ENCODE peak calls at places on chromosomes 2 and 18, in four cellular contexts. N, D, T and A are unnamed samples.

GRCh38 chr2:64727843-64728463 is 74.2 kb upstream of the SERTAD2 start:
- DNase-seq in N (no peak), D (no peak), T (no peak), A (no peak)

GRCh38 chr2:232353660-232354059 is 24.9 kb upstream of the ALPP start:
- DNase-seq in N (no peak), D (no peak), T (peak; percentile 5), A (no peak)

GRCh38 chr2:33146112-33146511 is 199.4 kb downstream of the LTBP1 start:
- DNase-seq in N (no peak), D (no peak), T (no peak), A (no peak)

GRCh38 chr2:71784734-71785549 is 331.6 kb downstream of the DYSF start:
- DNase-seq in N (peak; percentile 71), D (peak; percentile 29), T (no peak), A (peak; percentile 58)

GRCh38 chr2:142769761-142770160 is 107.7 kb upstream of the KYNU start:
- DNase-seq in N (no peak), D (no peak), T (no peak), A (no peak)

GRCh38 chr2:20617081-20617575 is 33.8 kb downstream of the HS1BP3 start:
- DNase-seq in N (no peak), D (no peak), T (peak; percentile 82), A (no peak)

GRCh38 chr2:119407430-119408220 is 24.0 kb upstream of the TMEM37 start:
- DNase-seq in N (no peak), D (no peak), T (no peak), A (peak; percentile 35)

GRCh38 chr18:23719634-23720201 is 30.5 kb downstream of the LAMA3 start:
- DNase-seq in N (peak; percentile 92), D (peak; percentile 93), T (no peak), A (peak; percentile 68)

GRCh38 chr18:58601468-58602266 is 27.2 kb downstream of the ALPK2 start:
- DNase-seq in N (no peak), D (no peak), T (no peak), A (no peak)

GRCh38 chr18:48623468-48624220 is 84.8 kb downstream of the CTIF start:
- DNase-seq in N (peak; percentile 70), D (peak; percentile 88), T (no peak), A (no peak)

GRCh38 chr2:222434204-222434603 is 9.9 kb downstream of the SGPP2 start:
- DNase-seq in N (no peak), D (no peak), T (no peak), A (no peak)

GRCh38 chr2:121519732-121520640 is 10.7 kb upstream of the RNU4ATAC start:
- DNase-seq in N (no peak), D (no peak), T (no peak), A (no peak)

GRCh38 chr2:133063792-133064191 is 393.8 kb upstream of the LYPD1 start:
- DNase-seq in N (no peak), D (peak; percentile 18), T (no peak), A (no peak)

GRCh38 chr2:239467956-239468490 is 67.2 kb upstream of the HDAC4 start:
- DNase-seq in N (no peak), D (no peak), T (no peak), A (no peak)

GRCh38 chr2:232652505-232652851 is 19.1 kb downstream of the EFHD1 start:
- DNase-seq in N (no peak), D (no peak), T (no peak), A (no peak)

GRCh38 chr2:46701152-46701551 is 214.5 kb downstream of the MCFD2 start:
- DNase-seq in N (no peak), D (no peak), T (no peak), A (no peak)

GRCh38 chr2:69578201-69578555 is 65.4 kb downstream of the AAK1 start:
- DNase-seq in N (no peak), D (no peak), T (no peak), A (no peak)
- H3K36me3 ChIP-seq in N (peaks cover under 1% of the 10 kb centered on the region), D (no peaks in the 10 kb centered on the region), T (no peaks in the 10 kb centered on the region), A (no peaks in the 10 kb centered on the region)

GRCh38 chr2:29050591-29050990 is 23.7 kb downstream of the PCARE start:
- DNase-seq in N (no peak), D (no peak), T (no peak), A (no peak)
- H3K36me3 ChIP-seq in N (no peaks in the 10 kb centered on the region), D (no peaks in the 10 kb centered on the region), T (no peaks in the 10 kb centered on the region), A (no peaks in the 10 kb centered on the region)

DNA sequence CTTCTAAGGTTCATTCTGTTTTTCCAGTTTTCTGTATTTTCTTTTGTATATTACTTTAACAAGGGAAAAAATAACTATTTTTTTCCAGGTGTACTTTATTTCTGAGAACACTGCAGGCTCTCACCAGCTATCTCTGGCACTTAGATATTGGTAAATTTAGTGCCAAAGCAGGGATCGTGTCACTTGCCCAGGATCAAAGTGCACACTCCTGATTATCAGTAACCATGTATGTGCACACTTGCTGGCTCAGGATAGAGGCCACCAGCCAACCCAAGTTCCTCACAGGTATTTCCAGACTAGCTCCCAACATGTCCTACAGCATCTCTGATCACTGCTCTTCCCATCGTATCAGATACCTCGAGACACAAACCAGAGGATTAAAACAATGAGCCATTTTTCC is 5.8 kb upstream of the FZD5 start:
- DNase-seq in N (no peak), D (no peak), T (no peak), A (no peak)
- H3K36me3 ChIP-seq in N (no peaks in the 10 kb centered on the region), D (no peaks in the 10 kb centered on the region), T (no peaks in the 10 kb centered on the region), A (no peaks in the 10 kb centered on the region)

DNA sequence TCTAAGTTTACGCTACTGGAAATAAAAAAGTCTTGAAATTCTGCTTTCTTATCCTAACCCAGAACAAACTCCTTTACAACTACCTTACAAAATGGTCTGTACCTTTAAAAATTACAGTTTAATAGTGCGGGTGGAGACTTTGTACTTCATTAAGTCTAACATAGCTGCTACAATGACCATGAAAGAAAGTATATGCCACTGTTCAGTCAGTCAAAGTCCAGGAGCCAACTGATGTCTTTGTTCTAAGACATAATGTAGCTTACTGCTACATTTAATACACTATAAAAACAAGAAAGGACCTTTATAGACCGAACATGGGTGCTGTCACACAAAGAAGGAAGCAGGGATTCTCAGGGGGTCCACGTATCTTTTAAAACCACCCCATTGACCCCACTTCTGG is 36.0 kb downstream of the IWS1 start:
- DNase-seq in N (no peak), D (no peak), T (no peak), A (no peak)
- H3K36me3 ChIP-seq in N (peaks cover 95% of the 10 kb centered on the region), D (peaks cover 6% of the 10 kb centered on the region), T (peaks cover 100% of the 10 kb centered on the region), A (peaks cover 50% of the 10 kb centered on the region)

GRCh38 chr2:179238027-179238426 is 26.6 kb downstream of the SESTD1 start:
- DNase-seq in N (no peak), D (no peak), T (no peak), A (no peak)

GRCh38 chr2:179239194-179239593 is 25.4 kb downstream of the SESTD1 start:
- DNase-seq in N (no peak), D (peak; percentile 31), T (no peak), A (no peak)

GRCh38 chr2:179243046-179243445 is 21.6 kb downstream of the SESTD1 start:
- DNase-seq in N (no peak), D (no peak), T (no peak), A (no peak)

GRCh38 chr2:179239838-179240237 is 24.8 kb downstream of the SESTD1 start:
- DNase-seq in N (no peak), D (no peak), T (no peak), A (no peak)

GRCh38 chr2:179240481-179241451 is 23.9 kb downstream of the SESTD1 start:
- DNase-seq in N (no peak), D (no peak), T (no peak), A (no peak)
- H3K36me3 ChIP-seq in N (no peaks in the 10 kb centered on the region), D (no peaks in the 10 kb centered on the region), T (no peaks in the 10 kb centered on the region), A (no peaks in the 10 kb centered on the region)

GRCh38 chr18:74626311-74626874 is 28.7 kb downstream of the ZNF407 start:
- DNase-seq in N (no peak), D (no peak), T (no peak), A (no peak)
- H3K36me3 ChIP-seq in N (no peaks in the 10 kb centered on the region), D (no peaks in the 10 kb centered on the region), T (no peaks in the 10 kb centered on the region), A (no peaks in the 10 kb centered on the region)

GRCh38 chr2:86445436-86445835 is 4.3 kb downstream of the KDM3A start:
- DNase-seq in N (no peak), D (no peak), T (no peak), A (no peak)
- H3K36me3 ChIP-seq in N (peaks cover 52% of the 10 kb centered on the region), D (no peaks in the 10 kb centered on the region), T (peaks cover 67% of the 10 kb centered on the region), A (peaks cover 5% of the 10 kb centered on the region)

GRCh38 chr2:169999041-169999440 is 171.8 kb downstream of the UBR3 start:
- DNase-seq in N (no peak), D (no peak), T (no peak), A (no peak)
- H3K36me3 ChIP-seq in N (peaks cover 24% of the 10 kb centered on the region), D (no peaks in the 10 kb centered on the region), T (peaks cover 43% of the 10 kb centered on the region), A (no peaks in the 10 kb centered on the region)

DNA sequence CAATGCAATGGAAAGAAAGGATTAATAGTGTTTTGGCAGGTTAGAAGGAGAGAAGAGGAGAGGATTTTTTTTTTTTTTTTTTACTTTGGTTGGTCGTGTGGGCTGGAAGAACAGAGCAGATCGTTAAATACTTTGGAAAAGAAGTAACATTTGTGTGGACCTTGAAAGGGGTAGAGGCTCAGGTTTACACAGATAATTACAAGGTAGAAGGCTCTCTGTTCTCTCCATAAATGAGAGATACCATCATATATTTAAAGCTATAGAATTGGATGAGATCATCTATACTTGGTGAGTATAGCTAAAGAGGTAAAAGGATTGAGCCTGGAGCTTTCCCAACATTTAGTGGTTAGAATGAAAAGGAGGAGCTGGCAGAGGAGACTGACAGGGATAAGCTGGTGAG is 49.0 kb downstream of the SMCHD1 start:
- DNase-seq in N (no peak), D (no peak), T (no peak), A (no peak)
- H3K36me3 ChIP-seq in N (peaks cover 81% of the 10 kb centered on the region), D (no peaks in the 10 kb centered on the region), T (peaks cover 100% of the 10 kb centered on the region), A (peaks cover 49% of the 10 kb centered on the region)